ENCODE peak calls at places on chromosomes 3 and 15, in nine cellular contexts. One of them, this sample, is unnamed.

GRCh38 chr15:96058103-96058851 is 272.2 kb upstream of the NR2F2 start:
- DNase-seq in activated CD4-positive, alpha-beta T cell treated with anti-CD3 and anti-CD28 coated beads for 24 hours: no peak
- DNase-seq in A549: no peak
- DNase-seq in left kidney: no peak
- DNase-seq in coronary artery: no peak
- DNase-seq in GM12865: peak
- DNase-seq in kidney: no peak
- DNase-seq in DMS79 treated with DMSO at 0.1 percent for 48 hours: no peak
- DNase-seq in adipocyte: no peak
- DNase-seq in this sample: peak

GRCh38 chr15:52699457-52699856 is 20.3 kb upstream of the ATOSA start:
- DNase-seq in activated CD4-positive, alpha-beta T cell treated with anti-CD3 and anti-CD28 coated beads for 24 hours: no peak
- DNase-seq in A549: no peak
- DNase-seq in left kidney: peak
- DNase-seq in coronary artery: no peak
- DNase-seq in GM12865: no peak
- DNase-seq in kidney: no peak
- DNase-seq in DMS79 treated with DMSO at 0.1 percent for 48 hours: peak
- DNase-seq in adipocyte: no peak
- DNase-seq in this sample: no peak

GRCh38 chr3:62110801-62111200 is 262.5 kb downstream of the FEZF2 start:
- DNase-seq in activated CD4-positive, alpha-beta T cell treated with anti-CD3 and anti-CD28 coated beads for 24 hours: no peak
- DNase-seq in A549: no peak
- DNase-seq in left kidney: no peak
- DNase-seq in coronary artery: no peak
- DNase-seq in GM12865: no peak
- DNase-seq in kidney: no peak
- DNase-seq in DMS79 treated with DMSO at 0.1 percent for 48 hours: no peak
- DNase-seq in adipocyte: no peak
- DNase-seq in this sample: no peak

GRCh38 chr15:78034495-78035191 is 42.9 kb downstream of the TBC1D2B start:
- DNase-seq in activated CD4-positive, alpha-beta T cell treated with anti-CD3 and anti-CD28 coated beads for 24 hours: peak
- DNase-seq in A549: no peak
- DNase-seq in left kidney: peak
- DNase-seq in coronary artery: no peak
- DNase-seq in GM12865: peak
- DNase-seq in kidney: no peak
- DNase-seq in DMS79 treated with DMSO at 0.1 percent for 48 hours: peak
- DNase-seq in adipocyte: no peak
- DNase-seq in this sample: peak

GRCh38 chr3:72044231-72044935 is 259.4 kb upstream of the PROK2 start:
- DNase-seq in activated CD4-positive, alpha-beta T cell treated with anti-CD3 and anti-CD28 coated beads for 24 hours: no peak
- DNase-seq in A549: no peak
- DNase-seq in left kidney: no peak
- DNase-seq in coronary artery: no peak
- DNase-seq in GM12865: no peak
- DNase-seq in kidney: no peak
- DNase-seq in DMS79 treated with DMSO at 0.1 percent for 48 hours: no peak
- DNase-seq in adipocyte: peak
- DNase-seq in this sample: no peak

GRCh38 chr3:64675848-64676247 is 12.0 kb downstream of the ADAMTS9 start:
- DNase-seq in activated CD4-positive, alpha-beta T cell treated with anti-CD3 and anti-CD28 coated beads for 24 hours: no peak
- DNase-seq in A549: no peak
- DNase-seq in left kidney: no peak
- DNase-seq in coronary artery: no peak
- DNase-seq in GM12865: no peak
- DNase-seq in kidney: no peak
- DNase-seq in DMS79 treated with DMSO at 0.1 percent for 48 hours: no peak
- DNase-seq in adipocyte: no peak
- DNase-seq in this sample: no peak

GRCh38 chr3:172203522-172204258 is 164.3 kb downstream of the FNDC3B start:
- DNase-seq in activated CD4-positive, alpha-beta T cell treated with anti-CD3 and anti-CD28 coated beads for 24 hours: no peak
- DNase-seq in A549: peak
- DNase-seq in left kidney: no peak
- DNase-seq in coronary artery: no peak
- DNase-seq in GM12865: no peak
- DNase-seq in kidney: no peak
- DNase-seq in DMS79 treated with DMSO at 0.1 percent for 48 hours: no peak
- DNase-seq in adipocyte: no peak
- DNase-seq in this sample: no peak

GRCh38 chr3:88984266-88984665 is 123.2 kb upstream of the EPHA3 start:
- DNase-seq in activated CD4-positive, alpha-beta T cell treated with anti-CD3 and anti-CD28 coated beads for 24 hours: no peak
- DNase-seq in A549: no peak
- DNase-seq in left kidney: no peak
- DNase-seq in coronary artery: no peak
- DNase-seq in GM12865: no peak
- DNase-seq in kidney: no peak
- DNase-seq in DMS79 treated with DMSO at 0.1 percent for 48 hours: no peak
- DNase-seq in adipocyte: no peak
- DNase-seq in this sample: no peak

GRCh38 chr15:41915203-41915994 is 21.5 kb upstream of the SPTBN5 start:
- DNase-seq in activated CD4-positive, alpha-beta T cell treated with anti-CD3 and anti-CD28 coated beads for 24 hours: no peak
- DNase-seq in A549: no peak
- DNase-seq in left kidney: no peak
- DNase-seq in coronary artery: no peak
- DNase-seq in GM12865: no peak
- DNase-seq in kidney: no peak
- DNase-seq in DMS79 treated with DMSO at 0.1 percent for 48 hours: no peak
- DNase-seq in adipocyte: no peak
- DNase-seq in this sample: no peak

GRCh38 chr3:67005974-67006373 is 7.9 kb downstream of the KBTBD8 start:
- DNase-seq in activated CD4-positive, alpha-beta T cell treated with anti-CD3 and anti-CD28 coated beads for 24 hours: no peak
- DNase-seq in A549: no peak
- DNase-seq in left kidney: no peak
- DNase-seq in coronary artery: no peak
- DNase-seq in GM12865: no peak
- DNase-seq in kidney: no peak
- DNase-seq in DMS79 treated with DMSO at 0.1 percent for 48 hours: no peak
- DNase-seq in adipocyte: no peak
- DNase-seq in this sample: no peak

GRCh38 chr15:65362491-65362890 is 15.3 kb downstream of the IGDCC3 start:
- DNase-seq in activated CD4-positive, alpha-beta T cell treated with anti-CD3 and anti-CD28 coated beads for 24 hours: no peak
- DNase-seq in A549: no peak
- DNase-seq in left kidney: no peak
- DNase-seq in coronary artery: no peak
- DNase-seq in GM12865: no peak
- DNase-seq in kidney: peak
- DNase-seq in DMS79 treated with DMSO at 0.1 percent for 48 hours: no peak
- DNase-seq in adipocyte: no peak
- DNase-seq in this sample: no peak

GRCh38 chr3:15064299-15064834 is 748 bp downstream of the MRPS25 start:
- DNase-seq in activated CD4-positive, alpha-beta T cell treated with anti-CD3 and anti-CD28 coated beads for 24 hours: no peak
- DNase-seq in A549: peak
- DNase-seq in left kidney: peak
- DNase-seq in coronary artery: peak
- DNase-seq in GM12865: peak
- DNase-seq in kidney: no peak
- DNase-seq in DMS79 treated with DMSO at 0.1 percent for 48 hours: peak
- DNase-seq in adipocyte: peak
- DNase-seq in this sample: no peak

GRCh38 chr3:195803309-195803908 is 8.3 kb downstream of the MUC4 start:
- DNase-seq in activated CD4-positive, alpha-beta T cell treated with anti-CD3 and anti-CD28 coated beads for 24 hours: no peak
- DNase-seq in A549: no peak
- DNase-seq in left kidney: no peak
- DNase-seq in coronary artery: no peak
- DNase-seq in GM12865: no peak
- DNase-seq in kidney: no peak
- DNase-seq in DMS79 treated with DMSO at 0.1 percent for 48 hours: no peak
- DNase-seq in adipocyte: peak
- DNase-seq in this sample: no peak

GRCh38 chr15:100111103-100112060 is 230.4 kb downstream of the ADAMTS17 start:
- DNase-seq in activated CD4-positive, alpha-beta T cell treated with anti-CD3 and anti-CD28 coated beads for 24 hours: no peak
- DNase-seq in A549: peak
- DNase-seq in left kidney: no peak
- DNase-seq in coronary artery: peak
- DNase-seq in GM12865: no peak
- DNase-seq in kidney: no peak
- DNase-seq in DMS79 treated with DMSO at 0.1 percent for 48 hours: no peak
- DNase-seq in adipocyte: no peak
- DNase-seq in this sample: no peak

GRCh38 chr15:97930230-97930629 is 30.3 kb upstream of the ARRDC4 start:
- DNase-seq in activated CD4-positive, alpha-beta T cell treated with anti-CD3 and anti-CD28 coated beads for 24 hours: no peak
- DNase-seq in A549: no peak
- DNase-seq in left kidney: peak
- DNase-seq in coronary artery: no peak
- DNase-seq in GM12865: no peak
- DNase-seq in kidney: no peak
- DNase-seq in DMS79 treated with DMSO at 0.1 percent for 48 hours: no peak
- DNase-seq in adipocyte: no peak
- DNase-seq in this sample: no peak

GRCh38 chr15:83206387-83206970 is 1.1 kb downstream of the HDGFL3 start:
- DNase-seq in activated CD4-positive, alpha-beta T cell treated with anti-CD3 and anti-CD28 coated beads for 24 hours: no peak
- DNase-seq in A549: peak
- DNase-seq in left kidney: peak
- DNase-seq in coronary artery: no peak
- DNase-seq in GM12865: peak
- DNase-seq in kidney: no peak
- DNase-seq in DMS79 treated with DMSO at 0.1 percent for 48 hours: no peak
- DNase-seq in adipocyte: no peak
- DNase-seq in this sample: no peak

GRCh38 chr3:21747376-21747775 is 3.6 kb downstream of the ZNF385D start:
- DNase-seq in activated CD4-positive, alpha-beta T cell treated with anti-CD3 and anti-CD28 coated beads for 24 hours: no peak
- DNase-seq in A549: no peak
- DNase-seq in left kidney: peak
- DNase-seq in coronary artery: no peak
- DNase-seq in GM12865: no peak
- DNase-seq in kidney: no peak
- DNase-seq in DMS79 treated with DMSO at 0.1 percent for 48 hours: no peak
- DNase-seq in adipocyte: no peak
- DNase-seq in this sample: no peak

GRCh38 chr15:72058590-72058989 is 59.4 kb downstream of the MYO9A start:
- DNase-seq in activated CD4-positive, alpha-beta T cell treated with anti-CD3 and anti-CD28 coated beads for 24 hours: no peak
- DNase-seq in A549: no peak
- DNase-seq in left kidney: no peak
- DNase-seq in coronary artery: no peak
- DNase-seq in GM12865: no peak
- DNase-seq in kidney: no peak
- DNase-seq in DMS79 treated with DMSO at 0.1 percent for 48 hours: no peak
- DNase-seq in adipocyte: no peak
- DNase-seq in this sample: no peak

GRCh38 chr3:38454179-38454883 is 641 bp downstream of the ACVR2B start:
- DNase-seq in activated CD4-positive, alpha-beta T cell treated with anti-CD3 and anti-CD28 coated beads for 24 hours: no peak
- DNase-seq in A549: peak
- DNase-seq in left kidney: peak
- DNase-seq in coronary artery: no peak
- DNase-seq in GM12865: peak
- DNase-seq in kidney: peak
- DNase-seq in DMS79 treated with DMSO at 0.1 percent for 48 hours: no peak
- DNase-seq in adipocyte: peak
- DNase-seq in this sample: no peak

GRCh38 chr3:55376753-55377347 is 110.3 kb downstream of the WNT5A start:
- DNase-seq in activated CD4-positive, alpha-beta T cell treated with anti-CD3 and anti-CD28 coated beads for 24 hours: no peak
- DNase-seq in A549: no peak
- DNase-seq in left kidney: no peak
- DNase-seq in coronary artery: no peak
- DNase-seq in GM12865: peak
- DNase-seq in kidney: no peak
- DNase-seq in DMS79 treated with DMSO at 0.1 percent for 48 hours: no peak
- DNase-seq in adipocyte: no peak
- DNase-seq in this sample: no peak

GRCh38 chr3:20658491-20658890 is 472.5 kb upstream of the SGO1 start:
- DNase-seq in activated CD4-positive, alpha-beta T cell treated with anti-CD3 and anti-CD28 coated beads for 24 hours: no peak
- DNase-seq in A549: no peak
- DNase-seq in left kidney: no peak
- DNase-seq in coronary artery: no peak
- DNase-seq in GM12865: no peak
- DNase-seq in kidney: no peak
- DNase-seq in DMS79 treated with DMSO at 0.1 percent for 48 hours: no peak
- DNase-seq in adipocyte: no peak
- DNase-seq in this sample: no peak

GRCh38 chr3:21216598-21216997 is 534.4 kb downstream of the ZNF385D start:
- DNase-seq in activated CD4-positive, alpha-beta T cell treated with anti-CD3 and anti-CD28 coated beads for 24 hours: no peak
- DNase-seq in A549: peak
- DNase-seq in left kidney: no peak
- DNase-seq in coronary artery: no peak
- DNase-seq in GM12865: peak
- DNase-seq in kidney: no peak
- DNase-seq in DMS79 treated with DMSO at 0.1 percent for 48 hours: no peak
- DNase-seq in adipocyte: peak
- DNase-seq in this sample: no peak

GRCh38 chr3:49413338-49413734 is 1.1 kb downstream of the TCTA start:
- DNase-seq in activated CD4-positive, alpha-beta T cell treated with anti-CD3 and anti-CD28 coated beads for 24 hours: no peak
- DNase-seq in A549: no peak
- DNase-seq in left kidney: no peak
- DNase-seq in coronary artery: no peak
- DNase-seq in GM12865: no peak
- DNase-seq in kidney: no peak
- DNase-seq in DMS79 treated with DMSO at 0.1 percent for 48 hours: no peak
- DNase-seq in adipocyte: no peak
- DNase-seq in this sample: no peak

GRCh38 chr15:95043933-95044313 is 812.6 kb downstream of the MCTP2 start:
- DNase-seq in activated CD4-positive, alpha-beta T cell treated with anti-CD3 and anti-CD28 coated beads for 24 hours: no peak
- DNase-seq in A549: no peak
- DNase-seq in left kidney: no peak
- DNase-seq in coronary artery: no peak
- DNase-seq in GM12865: no peak
- DNase-seq in kidney: no peak
- DNase-seq in DMS79 treated with DMSO at 0.1 percent for 48 hours: no peak
- DNase-seq in adipocyte: no peak
- DNase-seq in this sample: no peak

GRCh38 chr3:24591661-24592555 is 97.3 kb upstream of the THRB start:
- DNase-seq in activated CD4-positive, alpha-beta T cell treated with anti-CD3 and anti-CD28 coated beads for 24 hours: no peak
- DNase-seq in A549: peak
- DNase-seq in left kidney: no peak
- DNase-seq in coronary artery: no peak
- DNase-seq in GM12865: no peak
- DNase-seq in kidney: no peak
- DNase-seq in DMS79 treated with DMSO at 0.1 percent for 48 hours: no peak
- DNase-seq in adipocyte: peak
- DNase-seq in this sample: no peak

GRCh38 chr3:80391573-80391972 is 623.8 kb upstream of the ROBO1 start:
- DNase-seq in activated CD4-positive, alpha-beta T cell treated with anti-CD3 and anti-CD28 coated beads for 24 hours: no peak
- DNase-seq in A549: no peak
- DNase-seq in left kidney: no peak
- DNase-seq in coronary artery: no peak
- DNase-seq in GM12865: no peak
- DNase-seq in kidney: no peak
- DNase-seq in DMS79 treated with DMSO at 0.1 percent for 48 hours: no peak
- DNase-seq in adipocyte: no peak
- DNase-seq in this sample: peak

GRCh38 chr15:31975446-31976229 is 54.7 kb upstream of the CHRNA7 start:
- DNase-seq in activated CD4-positive, alpha-beta T cell treated with anti-CD3 and anti-CD28 coated beads for 24 hours: no peak
- DNase-seq in A549: peak
- DNase-seq in left kidney: peak
- DNase-seq in coronary artery: no peak
- DNase-seq in GM12865: no peak
- DNase-seq in kidney: no peak
- DNase-seq in DMS79 treated with DMSO at 0.1 percent for 48 hours: peak
- DNase-seq in adipocyte: peak
- DNase-seq in this sample: no peak

GRCh38 chr15:78133801-78134200 is 2.6 kb upstream of the CIB2 start:
- DNase-seq in activated CD4-positive, alpha-beta T cell treated with anti-CD3 and anti-CD28 coated beads for 24 hours: no peak
- DNase-seq in A549: no peak
- DNase-seq in left kidney: no peak
- DNase-seq in coronary artery: peak
- DNase-seq in GM12865: no peak
- DNase-seq in kidney: no peak
- DNase-seq in DMS79 treated with DMSO at 0.1 percent for 48 hours: no peak
- DNase-seq in adipocyte: no peak
- DNase-seq in this sample: no peak

GRCh38 chr3:111621535-111621934 is 26.4 kb upstream of the ZBED2 start:
- DNase-seq in activated CD4-positive, alpha-beta T cell treated with anti-CD3 and anti-CD28 coated beads for 24 hours: no peak
- DNase-seq in A549: peak
- DNase-seq in left kidney: peak
- DNase-seq in coronary artery: no peak
- DNase-seq in GM12865: peak
- DNase-seq in kidney: no peak
- DNase-seq in DMS79 treated with DMSO at 0.1 percent for 48 hours: no peak
- DNase-seq in adipocyte: no peak
- DNase-seq in this sample: no peak

GRCh38 chr3:138072816-138073215 is 42.6 kb downstream of the DZIP1L start:
- DNase-seq in activated CD4-positive, alpha-beta T cell treated with anti-CD3 and anti-CD28 coated beads for 24 hours: no peak
- DNase-seq in A549: no peak
- DNase-seq in left kidney: no peak
- DNase-seq in coronary artery: no peak
- DNase-seq in GM12865: no peak
- DNase-seq in kidney: no peak
- DNase-seq in DMS79 treated with DMSO at 0.1 percent for 48 hours: no peak
- DNase-seq in adipocyte: no peak
- DNase-seq in this sample: no peak

GRCh38 chr15:42499888-42500609 is 4.6 kb downstream of the SNAP23 start:
- DNase-seq in activated CD4-positive, alpha-beta T cell treated with anti-CD3 and anti-CD28 coated beads for 24 hours: no peak
- DNase-seq in A549: no peak
- DNase-seq in left kidney: no peak
- DNase-seq in coronary artery: no peak
- DNase-seq in GM12865: no peak
- DNase-seq in kidney: no peak
- DNase-seq in DMS79 treated with DMSO at 0.1 percent for 48 hours: no peak
- DNase-seq in adipocyte: no peak
- DNase-seq in this sample: no peak

This sample was measured in GM12878.